ENCODE peak calls at places on chromosomes 16 and 17, in nine cellular contexts. A is activated CD4-positive, CD25-positive, alpha-beta regulatory T cell; M is HTR-8/SVneo; F is head of caudate nucleus; L is A172; K is EH; E is pons; D is stimulated activated CD8-positive, alpha-beta memory T cell treated with anti-CD3 and anti-CD28 coated beads, Interleukin-12 subunit alpha, Interleukin-12 subunit beta, amount 100 ng/mL, for 1 hour; Z is foreskin keratinocyte. G is an unnamed sample.

GRCh38 chr16:8342276-8342675 is 248.0 kb downstream of the TMEM114 start:
- DNase-seq in D (no peak), F (no peak), Z (no peak), E (no peak), K (no peak), M (no peak), A (no peak), L (no peak), G (no peak)

GRCh38 chr16:57941016-57941656 is 29.8 kb downstream of the CNGB1 start:
- DNase-seq in M (no peak), L (peak), K (no peak), E (peak), A (no peak), F (peak), D (no peak), Z (no peak), G (peak)

GRCh38 chr16:89936508-89936907 is 12.0 kb upstream of the DEF8 start:
- DNase-seq in K (no peak), A (no peak), M (no peak), L (no peak), F (no peak), E (no peak), D (no peak), Z (no peak), G (no peak)

GRCh38 chr17:19748807-19749193 is 702 bp upstream of the ALDH3A1 start:
- DNase-seq in Z (no peak), M (no peak), D (no peak), L (no peak), F (no peak), A (no peak), E (no peak), K (no peak), G (no peak)

GRCh38 chr16:7482028-7482427 is 149.4 kb downstream of the RBFOX1 start:
- DNase-seq in L (no peak), A (no peak), D (no peak), Z (no peak), M (no peak), K (no peak), E (peak), F (peak), G (no peak)

GRCh38 chr16:4288148-4288921 is 15.5 kb upstream of the TFAP4 start:
- DNase-seq in F (peak), K (peak), A (peak), E (peak), D (peak), Z (no peak), M (peak), L (peak), G (peak)

GRCh38 chr17:77466596-77467223 is 325.9 kb downstream of the SEC14L1 start:
- DNase-seq in L (no peak), K (no peak), E (no peak), A (no peak), Z (no peak), M (no peak), D (no peak), F (no peak), G (no peak)

GRCh38 chr16:57184890-57185445 is 871 bp downstream of the PSME3IP1 start:
- DNase-seq in D (no peak), L (no peak), F (no peak), E (peak), M (no peak), A (no peak), Z (no peak), K (no peak), G (no peak)

GRCh38 chr16:67264866-67265265 is 14.5 kb upstream of the PLEKHG4 start:
- DNase-seq in M (no peak), L (no peak), E (no peak), Z (no peak), D (no peak), K (no peak), A (no peak), F (no peak), G (no peak)

GRCh38 chr17:1058423-1059130 is 61.6 kb downstream of the TIMM22 start:
- DNase-seq in E (no peak), F (no peak), M (no peak), D (peak), A (peak), L (peak), K (peak), Z (no peak), G (peak)

GRCh38 chr17:7261377-7262191 is 694 bp downstream of the CLDN7 start:
- DNase-seq in M (no peak), F (no peak), E (no peak), L (no peak), Z (no peak), A (no peak), D (no peak), K (no peak), G (no peak)

GRCh38 chr17:72120878-72121163 is at the start of gene SOX9:
- DNase-seq in F (peak), K (peak), D (no peak), A (no peak), E (peak), M (peak), Z (peak), L (peak), G (peak)

GRCh38 chr16:4450921-4451619 is 23.4 kb downstream of the NMRAL1 start:
- DNase-seq in L (no peak), Z (no peak), D (no peak), E (no peak), A (no peak), F (no peak), M (no peak), K (no peak), G (peak)

GRCh38 chr16:85010446-85010930 is 847 bp downstream of the ZDHHC7 start:
- DNase-seq in K (no peak), F (no peak), E (no peak), M (no peak), Z (no peak), L (no peak), A (no peak), D (no peak), G (no peak)

GRCh38 chr16:77775911-77776909 is 12.2 kb upstream of the VAT1L start:
- DNase-seq in Z (no peak), E (no peak), K (peak), F (no peak), A (no peak), M (no peak), D (no peak), L (peak), G (no peak)

GRCh38 chr16:13436641-13437423 is 483.1 kb upstream of the ERCC4 start:
- DNase-seq in D (no peak), Z (no peak), M (no peak), K (no peak), F (no peak), L (peak), A (no peak), E (no peak), G (peak)

GRCh38 chr17:81866440-81867122 is 4.6 kb downstream of the ARHGDIA start:
- DNase-seq in M (no peak), E (no peak), L (no peak), Z (no peak), D (no peak), A (no peak), K (no peak), F (no peak), G (peak)

GRCh38 chr17:17420561-17421269 is 56.1 kb upstream of the MED9 start:
- DNase-seq in D (no peak), Z (no peak), L (no peak), M (no peak), E (no peak), F (no peak), A (no peak), K (no peak), G (no peak)

GRCh38 chr16:50448522-50448921 is 79.7 kb upstream of the BRD7 start:
- DNase-seq in D (no peak), A (no peak), M (no peak), K (no peak), Z (no peak), E (no peak), L (no peak), F (no peak), G (no peak)

GRCh38 chr17:38697061-38697820 is 7.8 kb upstream of the MLLT6 start:
- DNase-seq in A (no peak), M (no peak), K (no peak), E (no peak), F (no peak), D (no peak), L (no peak), Z (no peak), G (no peak)

GRCh38 chr16:31427441-31428276 is 501 bp downstream of the COX6A2 start:
- DNase-seq in M (no peak), F (peak), D (peak), Z (no peak), L (no peak), A (peak), K (peak), E (peak), G (peak)

GRCh38 chr17:78366109-78366848 is 6.4 kb upstream of the SOCS3 start:
- DNase-seq in Z (no peak), L (no peak), F (no peak), E (no peak), D (no peak), A (no peak), K (peak), M (no peak), G (peak)

GRCh38 chr16:50244504-50245416 is 21.6 kb upstream of the ADCY7 start:
- DNase-seq in M (no peak), E (no peak), K (no peak), A (no peak), F (no peak), Z (no peak), L (no peak), D (no peak), G (no peak)

GRCh38 chr16:51151951-51152663 is 1.0 kb upstream of the SALL1 start:
- DNase-seq in F (peak), L (peak), K (peak), A (no peak), M (no peak), Z (no peak), D (no peak), E (peak), G (no peak)

GRCh38 chr17:68196394-68197090 is 51.3 kb upstream of the AMZ2 start:
- DNase-seq in A (no peak), D (no peak), L (no peak), Z (no peak), K (no peak), F (no peak), E (no peak), M (no peak), G (no peak)

GRCh38 chr16:23505942-23506605 is 4.2 kb downstream of the GGA2 start:
- DNase-seq in Z (no peak), D (no peak), F (no peak), M (no peak), E (no peak), K (peak), L (no peak), A (no peak), G (no peak)

GRCh38 chr17:7380321-7380720 is 568 bp upstream of the TNK1 start:
- DNase-seq in F (no peak), M (no peak), K (peak), L (no peak), E (no peak), A (no peak), Z (no peak), D (no peak), G (no peak)

GRCh38 chr17:45294506-45294905 is 22.3 kb downstream of the MAP3K14 start:
- DNase-seq in E (peak), Z (no peak), A (no peak), F (peak), K (peak), M (peak), L (peak), D (no peak), G (peak)

GRCh38 chr17:32558997-32559650 is 72.3 kb downstream of the CDK5R1 start:
- DNase-seq in Z (no peak), F (no peak), M (no peak), L (no peak), E (no peak), K (no peak), A (no peak), D (no peak), G (peak)

G was measured in myocyte.